ENCODE peak calls at places on chromosome 17, in six cellular contexts. Y, K, G, N, A and J are unnamed samples.

GRCh38 chr17:7440113-7440822 is 956 bp downstream of the FGF11 start:
- DNase-seq in A (no peak), G (peak; percentile 37), K (peak; percentile 38), Y (no peak), N (peak; percentile 39), J (peak; percentile 26)

GRCh38 chr17:39096435-39097158 is 54.8 kb downstream of the PLXDC1 start:
- DNase-seq in N (no peak), G (no peak), Y (no peak), A (no peak), K (peak; percentile 89), J (no peak)

GRCh38 chr17:80564545-80564944 is 19.9 kb downstream of the RPTOR start:
- DNase-seq in G (no peak), N (no peak), K (no peak), Y (no peak), A (no peak), J (no peak)

GRCh38 chr17:81346908-81347349 is 48.3 kb upstream of the BAHCC1 start:
- DNase-seq in A (no peak), K (no peak), N (no peak), G (no peak), Y (no peak), J (no peak)

GRCh38 chr17:20120835-20121234 is 111.7 kb downstream of the SPECC1 start:
- DNase-seq in A (no peak), K (no peak), G (no peak), Y (no peak), N (no peak), J (no peak)

GRCh38 chr17:50638851-50639767 is 4.4 kb downstream of the ABCC3 start:
- DNase-seq in N (peak; percentile 100), Y (no peak), A (peak; percentile 58), G (no peak), K (peak; percentile 33), J (peak; percentile 93)

GRCh38 chr17:61496957-61497653 is 44.9 kb downstream of the TBX4 start:
- DNase-seq in Y (no peak), N (no peak), A (peak; percentile 59), K (no peak), G (no peak), J (no peak)

GRCh38 chr17:41678411-41678906 is 10.2 kb upstream of the EIF1 start:
- DNase-seq in A (no peak), N (peak; percentile 76), G (peak; percentile 38), Y (peak; percentile 45), K (peak; percentile 63), J (peak; percentile 51)

GRCh38 chr17:39753514-39754160 is 15.9 kb downstream of the GRB7 start:
- DNase-seq in N (no peak), Y (no peak), K (peak; percentile 93), A (no peak), G (peak; percentile 84), J (no peak)

GRCh38 chr17:30228011-30228410 is 7.5 kb downstream of the SLC6A4 start:
- DNase-seq in N (no peak), Y (no peak), K (no peak), A (no peak), G (no peak), J (no peak)

GRCh38 chr17:30232822-30233427 is 2.6 kb downstream of the SLC6A4 start:
- DNase-seq in Y (no peak), N (no peak), G (no peak), A (no peak), K (no peak), J (no peak)

GRCh38 chr17:30229012-30229411 is 6.5 kb downstream of the SLC6A4 start:
- DNase-seq in Y (no peak), A (peak; percentile 34), K (no peak), N (no peak), G (no peak), J (no peak)

GRCh38 chr17:30232015-30232821 is 3.3 kb downstream of the SLC6A4 start:
- DNase-seq in G (no peak), A (no peak), K (no peak), N (no peak), Y (no peak), J (no peak)

DNA sequence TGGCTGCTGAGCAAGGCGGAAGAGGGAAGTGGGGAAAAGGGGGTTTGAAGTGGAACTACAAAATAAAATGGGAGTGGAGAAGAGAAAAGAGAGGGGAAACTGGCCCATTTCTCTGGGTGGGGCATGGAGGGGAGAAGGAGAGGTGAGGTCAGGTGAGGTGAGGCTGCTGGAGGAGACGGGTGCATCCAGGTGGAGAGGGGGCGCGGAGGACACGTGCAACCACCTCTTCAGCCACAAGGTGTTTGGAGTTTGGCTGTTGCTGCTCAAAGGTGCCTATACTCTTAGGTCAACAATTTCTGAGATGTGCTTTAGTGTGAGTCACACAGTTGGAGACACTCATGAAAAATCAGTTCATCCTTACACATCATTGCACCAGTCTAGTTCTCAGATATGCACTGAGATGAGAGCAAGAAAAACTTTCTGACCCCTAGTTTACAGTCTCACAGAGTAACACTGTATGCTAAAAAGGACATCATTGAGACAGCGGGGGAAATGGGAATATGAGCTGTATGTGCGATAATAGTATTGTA is 4.8 kb downstream of the SLC6A4 start:
- DNase-seq in Y (no peak), A (no peak), N (no peak), K (no peak), G (no peak), J (no peak)
- TF ChIP-seq MYC in Y (no peak), A (no peak), N (no peak), K (no peak), G (no peak), J (no peak)

DNA sequence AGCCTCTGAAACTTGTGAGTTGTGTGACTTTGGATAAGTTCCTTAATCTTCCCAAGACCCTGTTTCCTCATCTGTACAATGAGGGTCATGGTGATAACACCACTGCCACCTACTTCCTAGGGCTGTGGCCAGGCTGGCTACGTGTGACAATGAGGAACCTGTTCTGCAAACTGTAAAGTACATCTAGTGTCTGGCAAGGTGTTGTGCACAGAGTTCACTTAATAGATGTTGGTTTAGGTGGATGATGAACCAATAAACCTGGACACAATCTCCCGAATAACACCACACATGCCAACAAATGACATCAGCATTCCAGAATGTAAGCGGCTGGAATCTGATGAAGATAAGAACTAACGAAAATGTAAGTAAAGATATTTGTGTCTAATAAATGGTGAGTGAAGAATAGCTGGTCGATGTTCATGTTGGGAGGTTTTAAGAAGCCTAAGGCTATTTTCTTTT is 82.3 kb downstream of the MARCHF10 start:
- DNase-seq in N (no peak), A (peak; percentile 25), K (peak; percentile 32), Y (no peak), G (no peak), J (peak; percentile 48)
- TF ChIP-seq MYC in N (no peak), A (no peak), K (no peak), Y (no peak), G (no peak), J (no peak)

GRCh38 chr17:1787301-1787902 is 25.5 kb downstream of the SERPINF1 start:
- DNase-seq in K (no peak), G (no peak), N (peak; percentile 87), A (peak; percentile 29), Y (no peak), J (peak; percentile 88)
- TF ChIP-seq MYC in K (no peak), G (no peak), N (no peak), A (no peak), Y (no peak), J (no peak)

DNA sequence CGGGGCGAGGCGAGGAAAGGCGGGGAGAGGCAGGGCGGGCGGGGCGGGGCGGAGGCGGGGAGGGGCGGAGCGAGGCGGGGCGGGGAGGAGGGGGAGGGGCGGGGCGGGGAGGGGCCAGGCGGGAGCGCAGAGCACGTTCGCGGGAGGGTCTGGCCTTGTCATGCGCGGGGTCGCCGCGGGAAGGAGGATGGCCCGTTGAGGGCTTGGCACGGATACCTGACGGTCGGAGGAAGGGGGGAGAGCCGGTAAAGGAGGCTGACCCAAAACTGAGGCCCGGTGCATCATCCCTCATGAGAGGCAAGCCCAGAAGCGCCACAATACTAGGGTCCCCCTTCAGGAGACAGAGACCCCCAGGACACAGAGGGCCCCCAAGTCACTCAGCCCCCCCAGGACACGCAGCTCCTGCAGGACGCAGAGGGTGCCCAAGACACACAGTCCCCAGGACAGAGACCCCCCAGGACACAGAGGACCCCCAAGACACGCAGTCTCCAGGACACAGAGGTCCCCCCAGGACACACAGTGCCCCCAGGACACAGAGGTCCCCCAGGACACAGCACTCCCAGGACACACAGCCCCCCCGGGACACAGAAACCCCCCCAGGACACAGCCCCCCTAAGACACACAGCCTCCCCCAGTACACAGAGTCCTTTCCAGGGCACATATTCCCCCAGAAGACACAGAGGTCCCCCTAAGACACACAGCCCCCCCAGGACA is 674 bp upstream of the WDR45B start:
- DNase-seq in K (peak; percentile 48), N (peak; percentile 38), Y (no peak), G (peak; percentile 89), A (no peak), J (no peak)
- TF ChIP-seq MYC in K (no peak), N (no peak), Y (no peak), G (no peak), A (no peak), J (no peak)

DNA sequence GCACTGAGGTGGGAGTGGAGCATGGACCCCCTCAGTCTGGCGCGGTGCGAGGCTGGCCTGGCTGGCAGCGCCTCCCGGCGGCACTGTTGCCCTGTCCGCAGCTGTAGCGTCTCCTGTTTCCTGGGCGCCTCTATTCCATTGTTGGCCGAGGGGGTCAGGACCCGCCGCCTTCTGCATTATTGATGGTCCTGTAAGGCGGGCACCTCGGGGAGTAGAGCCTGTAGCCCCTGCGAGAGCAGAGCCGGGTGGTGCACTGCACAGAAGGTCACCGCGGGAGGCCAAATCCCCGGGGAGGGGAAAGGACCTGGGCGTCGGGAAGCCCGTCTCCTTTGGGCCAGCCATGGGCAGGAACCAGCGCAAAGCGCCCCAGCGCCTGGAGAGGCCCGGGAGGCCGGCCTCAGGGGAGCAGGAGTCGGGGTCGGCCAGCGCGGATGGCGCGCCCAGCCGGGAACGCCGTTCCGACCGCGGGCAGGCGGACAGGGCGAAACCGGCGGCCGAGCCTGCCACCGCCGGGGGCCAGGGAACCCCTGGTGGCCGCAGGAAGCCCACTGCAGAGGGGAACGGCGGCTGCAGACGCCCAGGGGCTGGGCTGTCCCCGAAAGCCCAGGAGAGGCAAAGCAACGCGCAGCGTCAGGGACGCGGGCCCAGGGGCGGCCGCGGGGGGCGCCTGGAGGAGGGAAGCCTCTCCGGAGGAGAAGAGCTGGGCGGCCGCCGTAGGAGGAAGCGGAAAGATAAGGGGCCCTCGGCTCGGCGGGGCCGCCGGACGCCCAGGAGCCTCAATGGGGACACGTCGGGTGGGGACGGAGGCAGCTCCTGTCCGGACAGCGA is at the start of gene MYO15B:
- DNase-seq in Y (no peak), N (no peak), A (no peak), K (peak; percentile 87), G (peak; percentile 43), J (peak; percentile 40)
- TF ChIP-seq MYC in Y (no peak), N (no peak), A (no peak), K (no peak), G (no peak), J (no peak)

GRCh38 chr17:35254107-35254802 is 11.4 kb downstream of the SLFN5 start:
- DNase-seq in G (no peak), N (peak; percentile 97), Y (no peak), A (peak; percentile 56), K (peak; percentile 63), J (peak; percentile 98)

GRCh38 chr17:35257080-35257701 is 14.3 kb downstream of the SLFN5 start:
- DNase-seq in K (no peak), G (no peak), A (peak; percentile 7), Y (no peak), N (peak; percentile 89), J (peak; percentile 95)

GRCh38 chr17:35256629-35257028 is 13.8 kb downstream of the SLFN5 start:
- DNase-seq in Y (no peak), A (no peak), K (no peak), G (no peak), N (peak; percentile 84), J (peak; percentile 35)

GRCh38 chr17:35252646-35253045 is 9.8 kb downstream of the SLFN5 start:
- DNase-seq in Y (no peak), N (no peak), G (no peak), A (no peak), K (no peak), J (no peak)

GRCh38 chr17:35255316-35255715 is 12.4 kb downstream of the SLFN5 start:
- DNase-seq in A (no peak), N (no peak), Y (no peak), G (no peak), K (no peak), J (no peak)
- TF ChIP-seq MYC in A (no peak), N (no peak), Y (no peak), G (no peak), K (no peak), J (no peak)